ENCODE peak calls at places on chromosomes 7 and 10, in nine cellular contexts. Y is retina; O is CD8-positive, alpha-beta memory T cell; J is cardiac muscle cell; V is Caki2; T is spleen; K is kidney tubule cell; M is GM18507; C is posterior vena cava. S is an unnamed sample.

GRCh38 chr7:98210513-98211220 is 572 bp upstream of the BHLHA15 start:
- DNase-seq in Y (no peak), O (no peak), J (peak; percentile 22), V (no peak), T (peak; percentile 75), K (no peak), M (no peak), C (peak; percentile 75), S (no peak)

GRCh38 chr10:3871424-3871996 is 86.5 kb upstream of the KLF6 start:
- DNase-seq in Y (no peak), O (no peak), J (no peak), V (no peak), T (no peak), K (no peak), M (no peak), C (no peak), S (no peak)

GRCh38 chr7:3134715-3135114 is 91.0 kb upstream of the CARD11 start:
- DNase-seq in Y (no peak), O (no peak), J (no peak), V (no peak), T (no peak), K (no peak), M (no peak), C (no peak), S (no peak)

GRCh38 chr7:157674715-157675426 is 338.1 kb downstream of the DNAJB6 start:
- DNase-seq in Y (no peak), O (no peak), J (no peak), V (no peak), T (peak; percentile 71), K (no peak), M (no peak), C (peak; percentile 57), S (no peak)

GRCh38 chr10:48491422-48492139 is 113.3 kb downstream of the ARHGAP22 start:
- DNase-seq in Y (no peak), O (no peak), J (no peak), V (no peak), T (no peak), K (no peak), M (no peak), C (no peak), S (no peak)

GRCh38 chr7:94064541-94065191 is 60.5 kb upstream of the BET1 start:
- DNase-seq in Y (no peak), O (no peak), J (no peak), V (no peak), T (no peak), K (no peak), M (no peak), C (no peak), S (no peak)

GRCh38 chr10:85447690-85448089 is 918.9 kb downstream of the GRID1 start:
- DNase-seq in Y (no peak), O (no peak), J (no peak), V (no peak), T (no peak), K (no peak), M (no peak), C (no peak), S (no peak)

GRCh38 chr7:74544706-74545469 is 91.2 kb downstream of the GTF2IRD1 start:
- DNase-seq in Y (no peak), O (no peak), J (peak; percentile 46), V (no peak), T (no peak), K (peak; percentile 66), M (peak; percentile 30), C (no peak), S (no peak)

GRCh38 chr10:76336213-76336963 is 905.0 kb downstream of the LRMDA start:
- DNase-seq in Y (no peak), O (no peak), J (no peak), V (peak; percentile 39), T (no peak), K (no peak), M (no peak), C (no peak), S (no peak)

GRCh38 chr10:75228834-75229233 is 6.9 kb downstream of the COMTD1 start:
- DNase-seq in Y (no peak), O (no peak), J (no peak), V (no peak), T (no peak), K (no peak), M (no peak), C (no peak), S (no peak)

GRCh38 chr10:91652364-91652763 is 19.5 kb upstream of the PPP1R3C start:
- DNase-seq in Y (no peak), O (no peak), J (no peak), V (peak; percentile 93), T (no peak), K (peak; percentile 100), M (no peak), C (no peak), S (no peak)

GRCh38 chr10:76149602-76150138 is 718.2 kb downstream of the LRMDA start:
- DNase-seq in Y (no peak), O (no peak), J (no peak), V (peak; percentile 14), T (no peak), K (no peak), M (no peak), C (no peak), S (no peak)

GRCh38 chr7:41219276-41219675 is 483.6 kb downstream of the INHBA start:
- DNase-seq in Y (no peak), O (no peak), J (no peak), V (peak; percentile 33), T (no peak), K (peak; percentile 29), M (no peak), C (no peak), S (no peak)

GRCh38 chr7:131173148-131173890 is 154.4 kb upstream of the MKLN1 start:
- DNase-seq in Y (no peak), O (no peak), J (no peak), V (peak; percentile 53), T (no peak), K (peak; percentile 62), M (no peak), C (no peak), S (no peak)

GRCh38 chr7:67791918-67792317 is 795.3 kb downstream of the TYW1 start:
- DNase-seq in Y (no peak), O (no peak), J (no peak), V (no peak), T (no peak), K (no peak), M (no peak), C (no peak), S (no peak)

GRCh38 chr10:26331376-26331775 is 106.8 kb upstream of the APBB1IP start:
- DNase-seq in Y (no peak), O (no peak), J (no peak), V (no peak), T (no peak), K (peak; percentile 65), M (no peak), C (no peak), S (no peak)

GRCh38 chr7:150945853-150946825 is 32.0 kb downstream of the KCNH2 start:
- DNase-seq in Y (peak; percentile 57), O (no peak), J (no peak), V (no peak), T (peak; percentile 71), K (no peak), M (no peak), C (peak; percentile 82), S (peak; percentile 51)

GRCh38 chr10:1241973-1242935 is 186.1 kb downstream of the WDR37 start:
- DNase-seq in Y (no peak), O (no peak), J (no peak), V (no peak), T (peak; percentile 69), K (no peak), M (no peak), C (no peak), S (no peak)

GRCh38 chr7:48170506-48170905 is 752 bp upstream of the ABCA13 start:
- DNase-seq in Y (no peak), O (no peak), J (no peak), V (no peak), T (no peak), K (no peak), M (no peak), C (no peak), S (no peak)

GRCh38 chr7:155356323-155357105 is 58.8 kb downstream of the INSIG1 start:
- DNase-seq in Y (peak; percentile 55), O (no peak), J (peak; percentile 41), V (peak; percentile 35), T (peak; percentile 49), K (peak; percentile 55), M (no peak), C (peak; percentile 57), S (no peak)

GRCh38 chr10:46268076-46268881 is 18.5 kb upstream of the ANTXRL start:
- DNase-seq in Y (no peak), O (peak; percentile 60), J (no peak), V (no peak), T (peak; percentile 87), K (no peak), M (peak; percentile 26), C (peak; percentile 72), S (no peak)

GRCh38 chr10:56481521-56482091 is 120.5 kb upstream of the ZWINT start:
- DNase-seq in Y (no peak), O (no peak), J (no peak), V (no peak), T (no peak), K (no peak), M (no peak), C (no peak), S (no peak)

GRCh38 chr10:21057989-21058388 is 160.9 kb upstream of the NEBL start:
- DNase-seq in Y (no peak), O (no peak), J (no peak), V (no peak), T (no peak), K (no peak), M (no peak), C (no peak), S (no peak)

GRCh38 chr7:107939472-107940145 is 48.6 kb downstream of the DLD start:
- DNase-seq in Y (no peak), O (no peak), J (no peak), V (peak; percentile 74), T (no peak), K (peak; percentile 86), M (no peak), C (peak; percentile 92), S (no peak)

GRCh38 chr10:61835909-61836232 is 65.6 kb upstream of the ARID5B start:
- DNase-seq in Y (no peak), O (no peak), J (no peak), V (no peak), T (no peak), K (peak; percentile 69), M (no peak), C (no peak), S (no peak)

GRCh38 chr10:13977861-13978843 is 352.6 kb downstream of the FRMD4A start:
- DNase-seq in Y (no peak), O (no peak), J (no peak), V (no peak), T (no peak), K (no peak), M (no peak), C (no peak), S (no peak)

GRCh38 chr10:8225232-8225631 is 170.7 kb downstream of the GATA3 start:
- DNase-seq in Y (no peak), O (no peak), J (no peak), V (no peak), T (no peak), K (no peak), M (no peak), C (no peak), S (no peak)

GRCh38 chr7:1368682-1369571 is 90.3 kb downstream of the MICALL2 start:
- DNase-seq in Y (peak; percentile 77), O (no peak), J (peak; percentile 79), V (no peak), T (no peak), K (peak; percentile 1), M (peak; percentile 43), C (no peak), S (no peak)

GRCh38 chr7:114130860-114131259 is 212.1 kb upstream of the PPP1R3A start:
- DNase-seq in Y (peak; percentile 28), O (no peak), J (no peak), V (no peak), T (no peak), K (peak; percentile 11), M (no peak), C (no peak), S (no peak)

GRCh38 chr7:64887756-64888508 is 15.1 kb upstream of the ZNF273 start:
- DNase-seq in Y (peak; percentile 43), O (peak; percentile 39), J (peak; percentile 41), V (no peak), T (no peak), K (peak; percentile 26), M (no peak), C (peak; percentile 81), S (no peak)

GRCh38 chr10:109343293-109343692 is 580.0 kb downstream of the XPNPEP1 start:
- DNase-seq in Y (no peak), O (no peak), J (no peak), V (no peak), T (no peak), K (peak; percentile 90), M (no peak), C (no peak), S (no peak)

S was measured in substantia nigra.